ENCODE peak calls at places on chromosome 2, in four cellular contexts. I is bronchial epithelial cell; H is CD4-positive, alpha-beta memory T cell; Q is CD8-positive, alpha-beta T cell. F is an unnamed sample. For H3K36me3, the result is how much of the 10 kb centered on the place peaks cover.

GRCh38 chr2:190718652-190719526 is 70.0 kb downstream of the NAB1 start:
- DNase-seq in H (no peak), Q (no peak), I (peak), F (peak)

GRCh38 chr2:38534746-38535403 is 67.9 kb downstream of the HNRNPLL start:
- DNase-seq in H (no peak), Q (no peak), I (no peak), F (no peak)

GRCh38 chr2:186691900-186692299 is 2.0 kb upstream of the FAM171B start:
- DNase-seq in H (no peak), Q (no peak), I (no peak), F (no peak)

GRCh38 chr2:187169108-187169713 is 278.8 kb downstream of the CALCRL start:
- DNase-seq in I (no peak), H (no peak), Q (no peak), F (no peak)

GRCh38 chr2:104945866-104946265 is 92.0 kb downstream of the POU3F3 start:
- DNase-seq in I (peak), Q (no peak), H (no peak), F (no peak)

GRCh38 chr2:12720752-12721151 is 4.0 kb downstream of the TRIB2 start:
- DNase-seq in I (no peak), H (no peak), Q (no peak), F (no peak)

GRCh38 chr2:39416172-39416571 is 20.9 kb downstream of the MAP4K3 start:
- DNase-seq in I (no peak), H (no peak), Q (no peak), F (no peak)

GRCh38 chr2:213065583-213066444 is 85.6 kb downstream of the IKZF2 start:
- DNase-seq in Q (no peak), I (peak), H (no peak), F (peak)

GRCh38 chr2:64675860-64676259 is 22.1 kb upstream of the SERTAD2 start:
- DNase-seq in I (peak), H (no peak), Q (no peak), F (no peak)

GRCh38 chr2:37350034-37350433 is 5.6 kb downstream of the QPCT start:
- DNase-seq in I (no peak), H (no peak), Q (no peak), F (no peak)

GRCh38 chr2:52934354-52934898 is 833.2 kb upstream of the CHAC2 start:
- DNase-seq in Q (no peak), I (peak), H (no peak), F (no peak)

GRCh38 chr2:143792602-143793001 is 663.4 kb downstream of the ARHGAP15 start:
- DNase-seq in I (no peak), H (no peak), Q (no peak), F (no peak)

GRCh38 chr2:11761259-11761658 is 14.8 kb downstream of the LPIN1 start:
- DNase-seq in I (no peak), H (no peak), Q (no peak), F (no peak)

GRCh38 chr2:72114693-72115051 is 33.0 kb downstream of the CYP26B1 start:
- DNase-seq in H (no peak), I (peak), Q (no peak), F (no peak)

GRCh38 chr2:149410701-149411484 is 80.5 kb downstream of the LYPD6 start:
- DNase-seq in I (peak), H (no peak), Q (no peak), F (no peak)

GRCh38 chr2:81645750-81646301 is 1341.3 kb upstream of the LRRTM1 start:
- DNase-seq in H (no peak), I (no peak), Q (no peak), F (no peak)

GRCh38 chr2:237616373-237617304 is 10.7 kb upstream of the LRRFIP1 start:
- DNase-seq in Q (no peak), H (peak), I (peak), F (no peak)

GRCh38 chr2:138244400-138245001 is 257.1 kb upstream of the SPOPL start:
- DNase-seq in Q (no peak), H (no peak), I (peak), F (no peak)

GRCh38 chr2:222907790-222908431 is 47.1 kb downstream of the ACSL3 start:
- DNase-seq in I (no peak), H (no peak), Q (no peak), F (no peak)

GRCh38 chr2:156294945-156295580 is 37.5 kb downstream of the NR4A2 start:
- DNase-seq in I (peak), Q (no peak), H (no peak), F (no peak)

GRCh38 chr2:179612108-179612507 is 249.3 kb downstream of the ZNF385B start:
- DNase-seq in Q (no peak), H (no peak), I (no peak), F (no peak)

GRCh38 chr2:145563752-145564615 is 1044.1 kb upstream of the ZEB2 start:
- DNase-seq in I (peak), H (no peak), Q (no peak), F (no peak)

GRCh38 chr2:197097578-197098366 is 171.3 kb upstream of the PGAP1 start:
- DNase-seq in H (no peak), I (peak), Q (no peak), F (no peak)

GRCh38 chr2:60899230-60899891 is 18.0 kb downstream of the REL start:
- DNase-seq in I (no peak), Q (no peak), H (no peak), F (no peak)

GRCh38 chr2:60899892-60900249 is 18.5 kb downstream of the REL start:
- DNase-seq in H (no peak), Q (no peak), I (no peak), F (no peak)

GRCh38 chr2:60898567-60898966 is 17.2 kb downstream of the REL start:
- DNase-seq in I (no peak), Q (no peak), H (no peak), F (no peak)
- H3K36me3 ChIP-seq in I (under half), Q (under half), H (under half), F (half or more)

GRCh38 chr2:231456295-231457004 is 7.8 kb downstream of the NCL start:
- DNase-seq in H (no peak), I (no peak), Q (no peak), F (no peak)

GRCh38 chr2:231457101-231457500 is 7.2 kb downstream of the NCL start:
- DNase-seq in Q (no peak), I (no peak), H (no peak), F (no peak)

GRCh38 chr2:231454361-231454791 is 9.9 kb downstream of the NCL start:
- DNase-seq in Q (no peak), I (no peak), H (no peak), F (no peak)

GRCh38 chr2:231455222-231455621 is 9.1 kb downstream of the NCL start:
- DNase-seq in Q (no peak), I (no peak), H (no peak), F (no peak)

GRCh38 chr2:231455890-231456289 is 8.4 kb downstream of the NCL start:
- DNase-seq in H (no peak), I (no peak), Q (no peak), F (no peak)
- H3K36me3 ChIP-seq in H (half or more), I (under half), Q (half or more), F (half or more)

DNA sequence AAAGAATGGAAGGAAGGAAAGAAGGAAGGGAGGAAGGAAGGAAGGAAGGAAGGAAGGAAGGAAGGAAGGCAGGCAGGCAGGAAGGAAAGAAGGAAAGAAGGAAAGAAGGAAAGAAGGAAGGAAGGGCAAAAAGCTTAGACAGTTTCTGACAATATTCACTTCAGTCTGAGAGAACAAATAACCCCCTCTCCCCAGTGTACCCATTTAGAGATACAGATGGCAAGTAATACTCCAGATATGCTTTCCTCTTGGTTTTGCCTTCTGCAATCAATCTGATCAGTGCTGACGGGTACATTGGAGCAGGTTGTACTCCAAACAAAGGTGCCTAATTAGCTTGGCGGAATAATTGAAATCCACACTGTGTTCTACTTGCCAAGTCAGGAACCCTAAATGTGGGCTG is 534.6 kb upstream of the TMEFF2 start:
- DNase-seq in Q (no peak), H (no peak), I (no peak), F (no peak)
- H3K36me3 ChIP-seq in Q (under half), H (under half), I (under half), F (under half)

GRCh38 chr2:231161252-231162035 is 36.6 kb upstream of the HTR2B start:
- DNase-seq in H (no peak), I (no peak), Q (no peak), F (no peak)

GRCh38 chr2:231160701-231161100 is 35.9 kb upstream of the HTR2B start:
- DNase-seq in H (no peak), Q (no peak), I (no peak), F (no peak)

GRCh38 chr2:231163011-231163410 is 35.4 kb upstream of the ARMC9 start:
- DNase-seq in I (no peak), Q (no peak), H (no peak), F (no peak)

GRCh38 chr2:231159306-231159705 is 34.5 kb upstream of the HTR2B start:
- DNase-seq in H (no peak), Q (no peak), I (no peak), F (no peak)

GRCh38 chr2:231162036-231162345 is 36.4 kb upstream of the ARMC9 start:
- DNase-seq in Q (no peak), I (no peak), H (no peak), F (no peak)
- H3K36me3 ChIP-seq in Q (under half), I (under half), H (under half), F (under half)